ENCODE peak calls at places on chromosomes 2 and 18, in six cellular contexts. R is AG09319; P is lung; B is pancreas; K is osteocyte; I is CD8-positive, alpha-beta T cell. X is an unnamed sample.

GRCh38 chr2:164389411-164389810 is 231.9 kb downstream of the GRB14 start:
- DNase-seq in R (no peak), P (no peak), B (no peak), K (no peak), I (no peak), X (no peak)

GRCh38 chr2:40434638-40435296 is 17.1 kb downstream of the SLC8A1 start:
- DNase-seq in R (peak), P (no peak), B (no peak), K (no peak), I (no peak), X (no peak)

GRCh38 chr18:4246374-4246773 is 208.7 kb downstream of the DLGAP1 start:
- DNase-seq in R (no peak), P (no peak), B (no peak), K (no peak), I (no peak), X (no peak)

GRCh38 chr2:234399451-234400246 is 97.2 kb downstream of the ARL4C start:
- DNase-seq in R (no peak), P (no peak), B (no peak), K (no peak), I (no peak), X (no peak)

GRCh38 chr2:41194235-41194634 is 742.3 kb upstream of the SLC8A1 start:
- DNase-seq in R (no peak), P (no peak), B (no peak), K (no peak), I (no peak), X (no peak)

GRCh38 chr2:31213063-31213882 is 4.0 kb downstream of the CAPN14 start:
- DNase-seq in R (no peak), P (no peak), B (no peak), K (peak), I (no peak), X (no peak)

GRCh38 chr2:217593732-217594131 is 409.1 kb downstream of the TNS1 start:
- DNase-seq in R (no peak), P (no peak), B (no peak), K (no peak), I (no peak), X (no peak)

GRCh38 chr2:73069855-73070650 is 1.5 kb downstream of the SFXN5 start:
- DNase-seq in R (no peak), P (no peak), B (no peak), K (no peak), I (no peak), X (no peak)

GRCh38 chr2:2188344-2189111 is 142.5 kb downstream of the MYT1L start:
- DNase-seq in R (no peak), P (no peak), B (no peak), K (no peak), I (no peak), X (no peak)

GRCh38 chr2:134603966-134604365 is 114.8 kb downstream of the TMEM163 start:
- DNase-seq in R (no peak), P (no peak), B (no peak), K (peak), I (no peak), X (peak)

GRCh38 chr2:238853218-238853617 is 5.3 kb downstream of the TWIST2 start:
- DNase-seq in R (no peak), P (no peak), B (no peak), K (no peak), I (no peak), X (no peak)

GRCh38 chr18:58416014-58416703 is 212.7 kb downstream of the ALPK2 start:
- DNase-seq in R (no peak), P (no peak), B (no peak), K (no peak), I (no peak), X (no peak)

GRCh38 chr18:21851327-21851961 is 110.9 kb downstream of the MIB1 start:
- DNase-seq in R (no peak), P (no peak), B (no peak), K (no peak), I (no peak), X (no peak)

GRCh38 chr2:43021791-43022500 is 204.5 kb downstream of the ZFP36L2 start:
- DNase-seq in R (no peak), P (no peak), B (no peak), K (no peak), I (no peak), X (no peak)

GRCh38 chr2:160125828-160126227 is 63.4 kb upstream of the PLA2R1 start:
- DNase-seq in R (no peak), P (no peak), B (no peak), K (no peak), I (no peak), X (no peak)

GRCh38 chr18:58785171-58785805 is 79.4 kb upstream of the ZNF532 start:
- DNase-seq in R (no peak), P (peak), B (no peak), K (no peak), I (no peak), X (no peak)

GRCh38 chr2:210172219-210172575 is 988 bp upstream of the KANSL1L start:
- DNase-seq in R (no peak), P (no peak), B (no peak), K (no peak), I (no peak), X (no peak)

GRCh38 chr2:97870396-97870843 is 125.3 kb downstream of the TMEM131 start:
- DNase-seq in R (peak), P (no peak), B (no peak), K (no peak), I (peak), X (no peak)

GRCh38 chr2:226797289-226797988 is 2.2 kb downstream of the IRS1 start:
- DNase-seq in R (no peak), P (no peak), B (peak), K (no peak), I (no peak), X (peak)

GRCh38 chr18:44793685-44794084 is 113.0 kb downstream of the SETBP1 start:
- DNase-seq in R (no peak), P (no peak), B (no peak), K (no peak), I (no peak), X (no peak)

GRCh38 chr2:101985101-101985792 is 6.5 kb upstream of the IL1R2 start:
- DNase-seq in R (no peak), P (no peak), B (no peak), K (no peak), I (no peak), X (no peak)

GRCh38 chr2:106833248-106833647 is 52.7 kb downstream of the ST6GAL2 start:
- DNase-seq in R (no peak), P (no peak), B (no peak), K (no peak), I (no peak), X (no peak)

GRCh38 chr2:19321946-19322345 is 36.5 kb downstream of the OSR1 start:
- DNase-seq in R (no peak), P (no peak), B (no peak), K (no peak), I (no peak), X (no peak)

GRCh38 chr2:97068074-97068473 is 26.6 kb downstream of the FAHD2B start:
- DNase-seq in R (no peak), P (no peak), B (no peak), K (no peak), I (no peak), X (no peak)

GRCh38 chr18:35756506-35757117 is 175.1 kb downstream of the GALNT1 start:
- DNase-seq in R (peak), P (peak), B (no peak), K (no peak), I (peak), X (peak)

GRCh38 chr18:31591628-31592027 is at the start of gene TTR:
- DNase-seq in R (no peak), P (no peak), B (no peak), K (no peak), I (no peak), X (no peak)

GRCh38 chr2:88561646-88562388 is 65.4 kb downstream of the EIF2AK3 start:
- DNase-seq in R (no peak), P (no peak), B (no peak), K (no peak), I (no peak), X (no peak)

GRCh38 chr18:39749154-39749553 is 2183.6 kb upstream of the CELF4 start:
- DNase-seq in R (no peak), P (no peak), B (no peak), K (no peak), I (no peak), X (no peak)

GRCh38 chr2:42470706-42471105 is 23.1 kb downstream of the KCNG3 start:
- DNase-seq in R (no peak), P (no peak), B (no peak), K (no peak), I (no peak), X (no peak)

GRCh38 chr2:551621-552020 is 125.6 kb downstream of the TMEM18 start:
- DNase-seq in R (no peak), P (no peak), B (no peak), K (no peak), I (no peak), X (peak)

GRCh38 chr2:9206991-9207640 is 504 bp downstream of the ASAP2 start:
- DNase-seq in R (no peak), P (no peak), B (peak), K (peak), I (no peak), X (no peak)

GRCh38 chr2:235937526-235937925 is 230.7 kb downstream of the GBX2 start:
- DNase-seq in R (no peak), P (no peak), B (no peak), K (no peak), I (no peak), X (no peak)

GRCh38 chr2:235937092-235937491 is 231.1 kb downstream of the GBX2 start:
- DNase-seq in R (no peak), P (no peak), B (no peak), K (no peak), I (no peak), X (no peak)

GRCh38 chr2:235935773-235936172 is 232.4 kb downstream of the GBX2 start:
- DNase-seq in R (no peak), P (no peak), B (no peak), K (no peak), I (no peak), X (no peak)

GRCh38 chr2:235935071-235935470 is 233.1 kb downstream of the GBX2 start:
- DNase-seq in R (no peak), P (no peak), B (no peak), K (no peak), I (no peak), X (no peak)

DNA sequence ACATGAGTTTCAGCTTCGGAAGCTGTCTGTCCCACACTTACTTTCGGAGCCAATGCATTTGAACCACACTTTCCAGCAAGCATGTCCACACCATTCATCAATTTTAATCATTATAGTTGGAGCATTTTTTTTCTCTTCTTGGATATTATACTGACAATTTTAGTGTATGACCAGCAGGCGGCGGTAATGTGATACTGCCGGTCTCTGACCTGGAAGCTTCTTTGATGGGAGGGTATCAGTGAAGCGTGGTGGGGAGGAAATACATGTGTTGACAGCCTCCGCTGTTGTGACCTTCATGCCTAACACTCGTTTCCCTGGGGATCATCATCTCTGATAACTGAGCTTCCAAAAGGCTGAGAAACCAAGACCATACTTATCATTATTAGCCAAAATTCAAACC is 231.7 kb downstream of the GBX2 start:
- DNase-seq in R (no peak), P (no peak), B (no peak), K (no peak), I (no peak), X (peak)
- TF ChIP-seq CTCF in R (peak), P (no peak), B (no peak), K (peak), I (no peak), X (peak)

GRCh38 chr2:110755494-110756078 is 23.2 kb downstream of the ACOXL start:
- DNase-seq in R (no peak), P (no peak), B (no peak), K (no peak), I (no peak), X (no peak)
- TF ChIP-seq CTCF in R (peak), P (peak), B (peak), K (peak), I (peak), X (peak)

DNA sequence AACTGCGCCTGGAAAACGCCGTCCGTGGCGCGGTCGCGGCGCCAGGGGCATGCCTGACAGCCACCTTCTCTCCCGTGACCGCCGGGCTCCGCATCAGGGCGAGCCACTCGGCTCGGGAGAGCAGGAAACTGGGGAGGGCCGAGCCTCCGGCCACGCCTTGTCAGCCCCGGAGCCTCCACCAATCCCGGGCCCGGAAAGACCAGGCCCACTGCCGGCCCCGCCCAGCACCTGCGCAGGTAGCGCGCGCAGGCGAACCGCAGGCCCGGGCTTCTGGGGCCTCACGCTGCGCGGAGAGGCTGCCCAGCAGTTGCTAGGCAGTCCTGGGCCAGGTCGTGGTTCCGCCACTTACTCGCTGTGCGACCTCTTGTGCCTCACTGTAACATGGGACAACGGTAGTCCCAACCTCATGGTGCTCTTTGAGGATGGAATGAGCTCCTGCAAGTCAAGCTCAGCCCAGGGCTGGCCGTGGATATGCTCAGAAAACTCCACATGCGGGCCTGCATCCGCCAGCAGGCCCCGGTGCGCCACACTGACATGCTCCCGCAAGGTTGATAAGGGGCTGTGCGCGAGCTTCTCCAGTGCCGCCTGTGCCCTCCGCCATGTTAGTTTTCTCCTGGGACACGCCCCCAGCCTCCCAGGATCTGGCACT is 97.1 kb downstream of the INHBB start:
- DNase-seq in R (no peak), P (peak), B (peak), K (no peak), I (no peak), X (peak)
- TF ChIP-seq CTCF in R (no peak), P (no peak), B (no peak), K (no peak), I (no peak), X (no peak)

GRCh38 chr2:232436381-232437129 is 19.4 kb upstream of the ALPI start:
- DNase-seq in R (no peak), P (no peak), B (no peak), K (no peak), I (no peak), X (no peak)
- TF ChIP-seq CTCF in R (no peak), P (no peak), B (no peak), K (no peak), I (no peak), X (no peak)

GRCh38 chr2:127877626-127878025 is 8.1 kb downstream of the AMMECR1L start:
- DNase-seq in R (no peak), P (no peak), B (no peak), K (no peak), I (no peak), X (no peak)
- TF ChIP-seq CTCF in R (no peak), P (no peak), B (no peak), K (no peak), I (no peak), X (no peak)

DNA sequence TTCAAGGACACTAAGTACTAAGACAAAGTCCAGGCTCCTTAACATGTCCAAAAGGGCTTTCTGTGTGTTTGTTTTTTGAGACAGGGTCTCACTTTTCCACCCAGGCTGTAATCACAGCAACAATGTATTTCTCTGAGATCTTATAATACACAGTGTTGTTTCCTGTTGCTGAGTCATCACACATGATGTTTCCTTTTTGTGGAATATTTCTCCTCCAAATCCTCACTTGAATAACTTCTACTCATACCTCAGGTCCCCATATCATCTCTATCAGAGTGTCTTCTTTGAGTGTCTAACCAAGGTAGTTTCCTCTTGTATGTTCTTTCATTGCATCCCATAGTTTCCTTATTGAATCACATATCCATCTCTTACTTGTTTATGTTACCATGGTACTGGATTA is 632.0 kb upstream of the PIK3C3 start:
- DNase-seq in R (no peak), P (no peak), B (no peak), K (no peak), I (no peak), X (no peak)
- TF ChIP-seq CTCF in R (no peak), P (no peak), B (no peak), K (no peak), I (no peak), X (no peak)

DNA sequence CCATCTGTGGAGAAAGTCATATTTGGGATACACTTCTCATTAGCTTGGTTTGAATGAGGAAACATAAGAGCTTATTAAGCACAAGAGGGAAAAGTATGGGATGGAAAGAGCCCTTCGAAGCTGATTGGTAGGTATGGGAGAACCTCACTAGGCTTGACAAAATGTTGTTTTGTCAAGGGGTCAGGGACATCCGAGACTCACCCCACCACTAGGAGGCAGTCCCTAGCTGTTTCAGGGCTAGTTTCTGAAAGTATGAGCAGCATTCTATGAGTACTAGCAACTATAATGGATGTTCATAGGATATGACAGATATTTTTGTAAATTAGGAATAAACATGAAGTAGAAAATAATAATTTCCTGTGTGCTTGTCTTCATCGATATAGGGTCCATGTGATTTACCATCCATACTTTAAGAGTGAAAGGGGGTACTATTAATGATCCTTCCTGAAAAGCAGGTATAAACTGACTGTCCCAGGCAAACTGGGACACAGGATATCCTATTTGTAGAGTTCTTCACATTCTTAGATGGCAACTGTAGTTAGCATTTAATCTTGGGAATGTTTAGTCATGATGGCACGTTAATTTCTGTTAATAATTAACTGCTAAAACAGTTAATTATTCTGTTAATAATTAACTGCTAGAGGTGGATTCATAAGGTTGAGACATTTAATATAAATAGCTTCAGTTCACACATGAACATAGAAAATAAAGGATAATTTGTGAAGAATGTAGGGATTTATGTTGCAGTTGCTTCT is 28.4 kb downstream of the OTX1 start:
- DNase-seq in R (no peak), P (no peak), B (no peak), K (no peak), I (no peak), X (no peak)
- TF ChIP-seq CTCF in R (peak), P (no peak), B (no peak), K (peak), I (no peak), X (peak)

GRCh38 chr2:207734636-207735512 is 23.4 kb downstream of the CCNYL1 start:
- DNase-seq in R (no peak), P (no peak), B (no peak), K (no peak), I (no peak), X (no peak)

GRCh38 chr2:207729465-207729998 is 18.1 kb downstream of the CCNYL1 start:
- DNase-seq in R (no peak), P (peak), B (no peak), K (no peak), I (no peak), X (no peak)

GRCh38 chr2:207733597-207734240 is 22.3 kb downstream of the CCNYL1 start:
- DNase-seq in R (no peak), P (no peak), B (no peak), K (no peak), I (no peak), X (no peak)

GRCh38 chr2:207731138-207731537 is 19.7 kb downstream of the CCNYL1 start:
- DNase-seq in R (no peak), P (no peak), B (no peak), K (no peak), I (no peak), X (no peak)

GRCh38 chr2:207734264-207734635 is 22.8 kb downstream of the CCNYL1 start:
- DNase-seq in R (no peak), P (no peak), B (no peak), K (no peak), I (no peak), X (no peak)
- TF ChIP-seq CTCF in R (peak), P (no peak), B (peak), K (peak), I (no peak), X (peak)

GRCh38 chr2:148640767-148641166 is 3.8 kb upstream of the EPC2 start:
- DNase-seq in R (peak), P (no peak), B (no peak), K (no peak), I (no peak), X (no peak)
- TF ChIP-seq CTCF in R (peak), P (no peak), B (no peak), K (no peak), I (no peak), X (no peak)

X was measured in nephron progenitor cell.